ENCODE peak calls at places on chromosome 9, in four cellular contexts. M, Y, C and W are unnamed samples.

GRCh38 chr9:14030350-14030823 is 283.6 kb downstream of the NFIB start:
- DNase-seq in M (peak), Y (no peak), C (peak), W (no peak)

GRCh38 chr9:71637433-71637832 is 130.9 kb downstream of the CEMIP2 start:
- DNase-seq in M (peak), Y (no peak), C (no peak), W (no peak)

GRCh38 chr9:107059215-107059614 is 196.2 kb downstream of the ZNF462 start:
- DNase-seq in M (no peak), Y (no peak), C (no peak), W (no peak)

GRCh38 chr9:69462394-69462793 is 137.4 kb downstream of the ENTREP1 start:
- DNase-seq in M (no peak), Y (no peak), C (no peak), W (no peak)

GRCh38 chr9:133005221-133005760 is 25.5 kb upstream of the GTF3C5 start:
- DNase-seq in M (no peak), Y (no peak), C (no peak), W (no peak)

GRCh38 chr9:136799079-136799853 is 3.1 kb downstream of the CCDC183 start:
- DNase-seq in M (no peak), Y (peak), C (no peak), W (no peak)

GRCh38 chr9:70466976-70467551 is 52.6 kb upstream of the KLF9 start:
- DNase-seq in M (peak), Y (no peak), C (no peak), W (no peak)

GRCh38 chr9:23830949-23831730 is 5.1 kb upstream of the ELAVL2 start:
- DNase-seq in M (no peak), Y (no peak), C (no peak), W (no peak)

GRCh38 chr9:73906671-73907070 is 590.5 kb upstream of the RORB start:
- DNase-seq in M (no peak), Y (no peak), C (no peak), W (no peak)

GRCh38 chr9:89359636-89360315 is 41.5 kb downstream of the SECISBP2 start:
- DNase-seq in M (peak), Y (no peak), C (no peak), W (no peak)

GRCh38 chr9:74551266-74551665 is 54.1 kb downstream of the RORB start:
- DNase-seq in M (no peak), Y (no peak), C (no peak), W (no peak)

GRCh38 chr9:15115041-15115440 is 192.0 kb downstream of the TTC39B start:
- DNase-seq in M (no peak), Y (no peak), C (no peak), W (no peak)

GRCh38 chr9:89179920-89180667 is 1.5 kb upstream of the SHC3 start:
- DNase-seq in M (peak), Y (peak), C (peak), W (no peak)

GRCh38 chr9:76680716-76681431 is 83.4 kb upstream of the PCA3 start:
- DNase-seq in M (no peak), Y (no peak), C (no peak), W (no peak)

GRCh38 chr9:18333157-18333556 is 140.8 kb upstream of the ADAMTSL1 start:
- DNase-seq in M (peak), Y (no peak), C (no peak), W (no peak)

GRCh38 chr9:133162802-133163558 is 734 bp downstream of the GBGT1 start:
- DNase-seq in M (no peak), Y (no peak), C (no peak), W (no peak)

GRCh38 chr9:134252084-134252830 is 74.0 kb upstream of the RXRA start:
- DNase-seq in M (no peak), Y (no peak), C (no peak), W (no peak)

GRCh38 chr9:31243386-31243785 is 1141.1 kb upstream of the ACO1 start:
- DNase-seq in M (peak), Y (no peak), C (no peak), W (no peak)

GRCh38 chr9:76266649-76267627 is 127.3 kb downstream of the RFK start:
- DNase-seq in M (no peak), Y (peak), C (no peak), W (no peak)

GRCh38 chr9:100028201-100028784 is 70.5 kb downstream of the ERP44 start:
- DNase-seq in M (peak), Y (peak), C (peak), W (peak)

GRCh38 chr9:83266618-83267543 is 203.9 kb upstream of the RASEF start:
- DNase-seq in M (peak), Y (no peak), C (no peak), W (no peak)

GRCh38 chr9:94002316-94003140 is 47.4 kb upstream of the BARX1 start:
- DNase-seq in M (peak), Y (peak), C (peak), W (no peak)

GRCh38 chr9:110029422-110029814 is 178.5 kb downstream of the C9orf152 start:
- DNase-seq in M (peak), Y (no peak), C (peak), W (no peak)

GRCh38 chr9:99029083-99029482 is 75.8 kb upstream of the TGFBR1 start:
- DNase-seq in M (no peak), Y (no peak), C (no peak), W (no peak)

GRCh38 chr9:110578896-110579752 is at the start of gene SVEP1:
- DNase-seq in M (peak), Y (no peak), C (peak), W (no peak)

GRCh38 chr9:136762221-136762691 is 2.1 kb downstream of the LCN15 start:
- DNase-seq in M (no peak), Y (no peak), C (no peak), W (no peak)

GRCh38 chr9:69412741-69413150 is 87.7 kb downstream of the ENTREP1 start:
- DNase-seq in M (peak), Y (peak), C (peak), W (no peak)

GRCh38 chr9:73020877-73021276 is 68.0 kb upstream of the ALDH1A1 start:
- DNase-seq in M (no peak), Y (no peak), C (no peak), W (no peak)

GRCh38 chr9:133960568-133961129 is 31.5 kb downstream of the VAV2 start:
- DNase-seq in M (no peak), Y (no peak), C (no peak), W (no peak)

DNA sequence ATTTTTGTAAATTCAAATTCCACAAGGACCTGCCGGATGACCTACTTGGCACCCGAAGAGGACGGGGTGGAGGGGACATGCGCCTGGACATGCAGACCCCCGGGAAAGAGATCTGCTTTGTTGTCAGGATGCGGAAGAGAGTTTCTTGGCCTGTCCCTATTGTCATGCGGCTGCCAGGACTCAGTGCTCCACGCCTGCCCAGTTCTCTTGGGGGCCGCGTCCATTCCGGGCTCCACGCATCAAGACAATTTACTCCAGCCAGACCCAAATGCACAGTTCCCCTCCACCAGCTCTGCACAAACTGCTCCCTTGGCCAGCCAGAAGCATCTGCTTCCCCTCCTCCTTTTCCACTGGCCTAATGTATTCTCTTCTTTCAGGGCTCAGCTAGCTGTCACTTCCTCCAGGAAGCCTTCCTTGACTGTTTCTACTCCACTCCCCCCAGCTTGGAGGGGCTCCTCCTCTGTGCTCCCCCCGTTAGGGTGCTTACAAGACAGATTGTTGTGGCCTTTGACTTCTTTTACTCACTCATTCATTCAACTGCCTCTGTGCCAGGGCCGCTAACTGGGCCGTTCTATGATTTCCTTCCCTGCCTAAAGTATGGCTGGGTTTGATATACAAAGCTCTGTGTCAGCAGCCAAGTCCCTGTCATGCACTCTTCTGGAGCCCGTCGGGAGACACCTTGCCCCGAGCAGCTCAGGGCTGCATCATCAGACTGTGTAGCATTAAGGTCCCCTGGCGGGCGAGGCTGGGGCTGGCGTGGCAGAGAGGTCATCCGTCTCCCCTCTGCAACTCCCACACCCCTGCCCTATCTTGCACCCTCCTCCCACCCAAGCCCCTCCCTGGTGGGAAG is 6.6 kb downstream of the FIBCD1 start:
- DNase-seq in M (no peak), Y (no peak), C (no peak), W (no peak)
- TF ChIP-seq CTCF in M (peak), Y (no peak), C (no peak), W (no peak)

DNA sequence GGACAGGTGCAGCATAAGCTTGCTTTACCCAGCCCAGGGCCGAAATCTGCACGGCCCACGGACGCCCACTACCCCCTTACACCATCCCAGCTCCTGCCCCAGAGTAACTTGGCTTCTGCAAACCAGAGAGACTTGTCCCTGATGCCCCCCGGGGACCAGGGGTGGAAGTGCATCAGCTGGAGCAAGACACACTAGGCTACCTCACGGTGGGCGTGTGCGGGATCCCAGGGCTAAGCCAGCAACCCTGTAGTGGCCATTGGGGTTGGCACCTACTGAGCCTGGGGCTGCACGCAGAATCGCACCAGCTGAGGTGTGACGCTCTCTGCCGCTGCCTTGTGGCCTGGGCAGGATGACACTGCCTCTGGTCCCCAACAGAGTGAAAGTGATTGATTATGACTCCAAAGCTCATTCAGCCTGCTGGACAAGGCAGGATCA is 6.1 kb upstream of the ZNF79 start:
- DNase-seq in M (no peak), Y (no peak), C (peak), W (no peak)
- TF ChIP-seq CTCF in M (no peak), Y (peak), C (peak), W (no peak)

GRCh38 chr9:120531683-120532300 is 48.2 kb downstream of the CDK5RAP2 start:
- DNase-seq in M (peak), Y (peak), C (peak), W (no peak)
- TF ChIP-seq CTCF in M (peak), Y (peak), C (peak), W (no peak)

GRCh38 chr9:78618735-78619134 is 321.8 kb downstream of the PSAT1 start:
- DNase-seq in M (no peak), Y (no peak), C (no peak), W (no peak)
- TF ChIP-seq CTCF in M (no peak), Y (no peak), C (no peak), W (no peak)

GRCh38 chr9:1047605-1048235 is 2.4 kb upstream of the DMRT2 start:
- DNase-seq in M (no peak), Y (peak), C (no peak), W (no peak)

GRCh38 chr9:1046639-1047604 is 3.2 kb upstream of the DMRT2 start:
- DNase-seq in M (no peak), Y (no peak), C (no peak), W (no peak)

GRCh38 chr9:1044643-1045042 is 5.5 kb upstream of the DMRT2 start:
- DNase-seq in M (no peak), Y (no peak), C (no peak), W (no peak)

GRCh38 chr9:1042466-1042865 is 7.7 kb upstream of the DMRT2 start:
- DNase-seq in M (no peak), Y (peak), C (no peak), W (no peak)
- TF ChIP-seq CTCF in M (peak), Y (peak), C (no peak), W (no peak)

GRCh38 chr9:3513265-3513818 is 12.5 kb downstream of the RFX3 start:
- DNase-seq in M (no peak), Y (no peak), C (no peak), W (no peak)
- TF ChIP-seq CTCF in M (no peak), Y (no peak), C (peak), W (no peak)

DNA sequence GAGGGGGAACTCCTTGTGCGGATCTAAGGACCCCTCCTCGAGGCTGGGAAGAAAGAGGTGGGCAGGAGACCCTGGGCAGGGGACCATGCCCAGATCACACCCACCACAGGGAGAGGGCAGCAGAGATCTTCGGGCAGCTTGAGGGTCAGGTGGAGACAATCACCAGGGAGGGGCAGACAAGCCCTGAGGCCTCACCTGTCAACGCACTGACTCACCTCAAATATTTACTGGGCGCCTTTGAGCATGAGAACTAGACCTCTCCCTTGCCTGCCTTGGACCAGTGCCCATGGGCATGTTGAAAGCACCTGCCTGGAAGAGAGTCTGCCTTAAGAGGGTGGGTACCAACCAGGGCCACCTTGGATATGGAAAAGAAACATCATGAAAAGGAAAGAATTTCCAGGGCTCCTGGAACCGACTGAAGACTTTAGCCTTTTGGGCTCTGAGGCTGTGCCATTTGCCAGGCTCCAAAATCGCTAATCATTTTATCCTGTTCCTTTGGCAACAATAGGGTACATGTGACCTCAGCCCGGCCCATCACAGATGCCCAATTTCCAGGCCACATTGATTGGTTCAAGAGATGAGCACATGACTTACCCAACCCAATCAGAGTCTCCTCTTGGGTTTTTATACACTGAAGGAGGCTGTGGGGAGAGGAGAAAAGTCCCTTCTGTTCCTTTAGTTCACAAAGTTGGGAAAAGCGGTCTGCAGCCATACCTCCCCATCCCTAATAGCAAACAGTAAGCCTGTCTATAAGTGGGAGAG is 10.4 kb upstream of the SPINK4 start:
- DNase-seq in M (no peak), Y (peak), C (peak), W (no peak)
- TF ChIP-seq CTCF in M (no peak), Y (peak), C (peak), W (no peak)

DNA sequence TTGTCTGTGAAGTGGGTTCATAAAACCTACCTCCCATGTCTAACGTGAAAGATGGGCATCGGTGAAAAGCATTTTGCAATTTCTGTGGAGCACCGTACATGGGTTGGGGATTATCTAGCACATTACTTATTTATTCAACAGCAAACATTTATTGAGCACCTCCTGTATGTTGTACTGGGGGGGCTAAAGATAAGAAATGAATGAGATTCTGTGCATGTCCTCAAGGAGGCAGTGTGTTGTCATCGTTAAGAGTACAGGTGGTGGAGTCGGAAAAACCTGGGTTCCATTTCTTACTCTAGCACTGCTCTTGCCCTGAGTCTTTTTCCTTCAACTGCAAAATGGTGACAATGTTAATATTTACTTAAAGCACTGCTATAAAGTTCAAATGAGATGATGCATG is 30.4 kb upstream of the DENND1A start:
- DNase-seq in M (no peak), Y (no peak), C (no peak), W (no peak)
- TF ChIP-seq CTCF in M (no peak), Y (no peak), C (peak), W (no peak)